ENCODE peak calls at places on chromosome 6, in nine cellular contexts. One of them, this sample, is unnamed.

GRCh38 chr6:25998379-25998778 is 35.8 kb downstream of the TRIM38 start:
- DNase-seq in brain microvascular endothelial cell: no peak
- DNase-seq in IMR-90: no peak
- DNase-seq in fibroblast of the aortic adventitia: no peak
- DNase-seq in colonic mucosa: no peak
- DNase-seq in left ventricle myocardium inferior: no peak
- DNase-seq in breast epithelium: no peak
- DNase-seq in mucosa of descending colon: no peak
- DNase-seq in heart left ventricle: no peak
- DNase-seq in this sample: no peak

GRCh38 chr6:87200469-87201174 is 45.3 kb downstream of the ZNF292 start:
- DNase-seq in brain microvascular endothelial cell: peak; percentile 25
- DNase-seq in IMR-90: peak; percentile 41
- DNase-seq in fibroblast of the aortic adventitia: peak; percentile 21
- DNase-seq in colonic mucosa: no peak
- DNase-seq in left ventricle myocardium inferior: no peak
- DNase-seq in breast epithelium: no peak
- DNase-seq in mucosa of descending colon: no peak
- DNase-seq in heart left ventricle: no peak
- DNase-seq in this sample: no peak

GRCh38 chr6:103872683-103873082 is 987.0 kb downstream of the HACE1 start:
- DNase-seq in brain microvascular endothelial cell: no peak
- DNase-seq in IMR-90: no peak
- DNase-seq in fibroblast of the aortic adventitia: no peak
- DNase-seq in colonic mucosa: no peak
- DNase-seq in left ventricle myocardium inferior: no peak
- DNase-seq in breast epithelium: no peak
- DNase-seq in mucosa of descending colon: no peak
- DNase-seq in heart left ventricle: no peak
- DNase-seq in this sample: no peak

GRCh38 chr6:154689654-154690053 is 43.6 kb upstream of the SCAF8 start:
- DNase-seq in brain microvascular endothelial cell: no peak
- DNase-seq in IMR-90: no peak
- DNase-seq in fibroblast of the aortic adventitia: no peak
- DNase-seq in colonic mucosa: no peak
- DNase-seq in left ventricle myocardium inferior: no peak
- DNase-seq in breast epithelium: no peak
- DNase-seq in mucosa of descending colon: no peak
- DNase-seq in heart left ventricle: no peak
- DNase-seq in this sample: no peak

GRCh38 chr6:64064919-64065318 is 429.3 kb downstream of the PHF3 start:
- DNase-seq in brain microvascular endothelial cell: no peak
- DNase-seq in IMR-90: no peak
- DNase-seq in fibroblast of the aortic adventitia: no peak
- DNase-seq in colonic mucosa: no peak
- DNase-seq in left ventricle myocardium inferior: no peak
- DNase-seq in breast epithelium: no peak
- DNase-seq in mucosa of descending colon: no peak
- DNase-seq in heart left ventricle: no peak
- DNase-seq in this sample: no peak

GRCh38 chr6:73873081-73873480 is 177.1 kb downstream of the CD109 start:
- DNase-seq in brain microvascular endothelial cell: no peak
- DNase-seq in IMR-90: peak; percentile 75
- DNase-seq in fibroblast of the aortic adventitia: no peak
- DNase-seq in colonic mucosa: no peak
- DNase-seq in left ventricle myocardium inferior: no peak
- DNase-seq in breast epithelium: no peak
- DNase-seq in mucosa of descending colon: no peak
- DNase-seq in heart left ventricle: no peak
- DNase-seq in this sample: no peak

GRCh38 chr6:110881929-110882629 is 7.5 kb downstream of the AMD1 start:
- DNase-seq in brain microvascular endothelial cell: no peak
- DNase-seq in IMR-90: peak; percentile 44
- DNase-seq in fibroblast of the aortic adventitia: peak; percentile 20
- DNase-seq in colonic mucosa: no peak
- DNase-seq in left ventricle myocardium inferior: no peak
- DNase-seq in breast epithelium: no peak
- DNase-seq in mucosa of descending colon: no peak
- DNase-seq in heart left ventricle: no peak
- DNase-seq in this sample: no peak

GRCh38 chr6:17360564-17360963 is 32.8 kb upstream of the CAP2 start:
- DNase-seq in brain microvascular endothelial cell: no peak
- DNase-seq in IMR-90: no peak
- DNase-seq in fibroblast of the aortic adventitia: no peak
- DNase-seq in colonic mucosa: no peak
- DNase-seq in left ventricle myocardium inferior: no peak
- DNase-seq in breast epithelium: no peak
- DNase-seq in mucosa of descending colon: no peak
- DNase-seq in heart left ventricle: no peak
- DNase-seq in this sample: no peak

GRCh38 chr6:44061375-44062104 is 65.7 kb downstream of the MRPL14 start:
- DNase-seq in brain microvascular endothelial cell: no peak
- DNase-seq in IMR-90: peak; percentile 84
- DNase-seq in fibroblast of the aortic adventitia: peak; percentile 66
- DNase-seq in colonic mucosa: no peak
- DNase-seq in left ventricle myocardium inferior: no peak
- DNase-seq in breast epithelium: no peak
- DNase-seq in mucosa of descending colon: no peak
- DNase-seq in heart left ventricle: no peak
- DNase-seq in this sample: no peak

GRCh38 chr6:36977470-36977941 is 8.5 kb downstream of the MTCH1 start:
- DNase-seq in brain microvascular endothelial cell: no peak
- DNase-seq in IMR-90: no peak
- DNase-seq in fibroblast of the aortic adventitia: no peak
- DNase-seq in colonic mucosa: no peak
- DNase-seq in left ventricle myocardium inferior: no peak
- DNase-seq in breast epithelium: no peak
- DNase-seq in mucosa of descending colon: no peak
- DNase-seq in heart left ventricle: no peak
- DNase-seq in this sample: no peak

GRCh38 chr6:145929037-145929633 is 35.0 kb downstream of the SHPRH start:
- DNase-seq in brain microvascular endothelial cell: peak; percentile 34
- DNase-seq in IMR-90: peak; percentile 60
- DNase-seq in fibroblast of the aortic adventitia: peak; percentile 78
- DNase-seq in colonic mucosa: peak; percentile 21
- DNase-seq in left ventricle myocardium inferior: no peak
- DNase-seq in breast epithelium: no peak
- DNase-seq in mucosa of descending colon: peak; percentile 29
- DNase-seq in heart left ventricle: no peak
- DNase-seq in this sample: peak; percentile 4

GRCh38 chr6:104402572-104402971 is 457.1 kb downstream of the HACE1 start:
- DNase-seq in brain microvascular endothelial cell: no peak
- DNase-seq in IMR-90: no peak
- DNase-seq in fibroblast of the aortic adventitia: no peak
- DNase-seq in colonic mucosa: no peak
- DNase-seq in left ventricle myocardium inferior: no peak
- DNase-seq in breast epithelium: no peak
- DNase-seq in mucosa of descending colon: no peak
- DNase-seq in heart left ventricle: no peak
- DNase-seq in this sample: no peak

GRCh38 chr6:82570083-82570482 is 206.5 kb downstream of the TPBG start:
- DNase-seq in brain microvascular endothelial cell: no peak
- DNase-seq in IMR-90: no peak
- DNase-seq in fibroblast of the aortic adventitia: peak; percentile 11
- DNase-seq in colonic mucosa: no peak
- DNase-seq in left ventricle myocardium inferior: no peak
- DNase-seq in breast epithelium: no peak
- DNase-seq in mucosa of descending colon: no peak
- DNase-seq in heart left ventricle: no peak
- DNase-seq in this sample: no peak

GRCh38 chr6:134238960-134239795 is 78.7 kb downstream of the SGK1 start:
- DNase-seq in brain microvascular endothelial cell: no peak
- DNase-seq in IMR-90: no peak
- DNase-seq in fibroblast of the aortic adventitia: no peak
- DNase-seq in colonic mucosa: no peak
- DNase-seq in left ventricle myocardium inferior: no peak
- DNase-seq in breast epithelium: no peak
- DNase-seq in mucosa of descending colon: no peak
- DNase-seq in heart left ventricle: peak; percentile 35
- DNase-seq in this sample: no peak

GRCh38 chr6:63923139-63923739 is 287.6 kb downstream of the PHF3 start:
- DNase-seq in brain microvascular endothelial cell: no peak
- DNase-seq in IMR-90: peak; percentile 51
- DNase-seq in fibroblast of the aortic adventitia: peak; percentile 61
- DNase-seq in colonic mucosa: no peak
- DNase-seq in left ventricle myocardium inferior: no peak
- DNase-seq in breast epithelium: no peak
- DNase-seq in mucosa of descending colon: no peak
- DNase-seq in heart left ventricle: no peak
- DNase-seq in this sample: no peak

GRCh38 chr6:31821301-31822037 is 6.1 kb upstream of the HSPA1B start:
- DNase-seq in brain microvascular endothelial cell: no peak
- DNase-seq in IMR-90: peak; percentile 30
- DNase-seq in fibroblast of the aortic adventitia: no peak
- DNase-seq in colonic mucosa: peak; percentile 96
- DNase-seq in left ventricle myocardium inferior: peak; percentile 81
- DNase-seq in breast epithelium: no peak
- DNase-seq in mucosa of descending colon: peak; percentile 95
- DNase-seq in heart left ventricle: peak; percentile 73
- DNase-seq in this sample: no peak
- H3K4me3 ChIP-seq in brain microvascular endothelial cell: peak overlapping the region; percentile 64
- H3K4me3 ChIP-seq in IMR-90: peak overlapping the region; percentile 48
- H3K4me3 ChIP-seq in fibroblast of the aortic adventitia: peak overlapping the region; percentile 68
- H3K4me3 ChIP-seq in colonic mucosa: peak overlapping the region; percentile 41
- H3K4me3 ChIP-seq in left ventricle myocardium inferior: peak overlapping the region; percentile 71
- H3K4me3 ChIP-seq in breast epithelium: peak overlapping the region; percentile 77
- H3K4me3 ChIP-seq in mucosa of descending colon: peak overlapping the region; percentile 17
- H3K4me3 ChIP-seq in heart left ventricle: peak overlapping the region; percentile 39
- H3K4me3 ChIP-seq in this sample: peak overlapping the region; percentile 70

DNA sequence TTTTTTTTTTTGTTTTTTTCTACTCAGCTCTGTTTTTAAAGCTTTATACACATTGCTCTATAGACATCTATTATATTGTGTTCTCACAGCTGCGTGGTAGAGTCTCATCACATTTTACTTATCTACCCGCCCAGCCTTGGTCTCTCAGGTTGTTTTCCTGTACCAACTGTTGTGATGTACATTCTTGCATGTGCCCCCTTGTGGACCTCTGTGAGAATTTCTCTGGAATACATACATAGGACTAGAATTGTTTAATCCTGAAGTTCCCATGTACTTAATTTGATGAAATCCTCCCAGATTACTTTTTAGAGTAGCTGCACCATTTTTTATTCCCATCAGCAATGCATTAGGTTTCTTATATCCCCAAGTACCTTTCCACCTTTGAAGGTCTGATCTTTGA is 40.4 kb upstream of the TINAG start:
- DNase-seq in brain microvascular endothelial cell: peak; percentile 72
- DNase-seq in IMR-90: peak; percentile 60
- DNase-seq in fibroblast of the aortic adventitia: peak; percentile 64
- DNase-seq in colonic mucosa: peak; percentile 46
- DNase-seq in left ventricle myocardium inferior: no peak
- DNase-seq in breast epithelium: no peak
- DNase-seq in mucosa of descending colon: peak; percentile 79
- DNase-seq in heart left ventricle: no peak
- DNase-seq in this sample: no peak
- TF ChIP-seq CTCF in brain microvascular endothelial cell: peak; percentile 69
- TF ChIP-seq CTCF in IMR-90: peak; percentile 54
- TF ChIP-seq CTCF in fibroblast of the aortic adventitia: peak; percentile 53
- TF ChIP-seq CTCF in colonic mucosa: peak; percentile 35
- TF ChIP-seq CTCF in left ventricle myocardium inferior: peak; percentile 49
- TF ChIP-seq CTCF in breast epithelium: no peak
- TF ChIP-seq CTCF in mucosa of descending colon: no peak
- TF ChIP-seq CTCF in heart left ventricle: no peak
- TF ChIP-seq CTCF in this sample: peak; percentile 70

GRCh38 chr6:169895926-169896761 is 144.7 kb downstream of the ERMARD start:
- DNase-seq in brain microvascular endothelial cell: no peak
- DNase-seq in IMR-90: no peak
- DNase-seq in fibroblast of the aortic adventitia: no peak
- DNase-seq in colonic mucosa: peak; percentile 5
- DNase-seq in left ventricle myocardium inferior: no peak
- DNase-seq in breast epithelium: no peak
- DNase-seq in mucosa of descending colon: no peak
- DNase-seq in heart left ventricle: no peak
- DNase-seq in this sample: no peak

GRCh38 chr6:169897601-169898358 is 146.4 kb downstream of the ERMARD start:
- DNase-seq in brain microvascular endothelial cell: no peak
- DNase-seq in IMR-90: no peak
- DNase-seq in fibroblast of the aortic adventitia: no peak
- DNase-seq in colonic mucosa: peak; percentile 1
- DNase-seq in left ventricle myocardium inferior: no peak
- DNase-seq in breast epithelium: no peak
- DNase-seq in mucosa of descending colon: no peak
- DNase-seq in heart left ventricle: no peak
- DNase-seq in this sample: no peak

GRCh38 chr6:169899481-169900145 is 148.2 kb downstream of the ERMARD start:
- DNase-seq in brain microvascular endothelial cell: no peak
- DNase-seq in IMR-90: no peak
- DNase-seq in fibroblast of the aortic adventitia: no peak
- DNase-seq in colonic mucosa: no peak
- DNase-seq in left ventricle myocardium inferior: no peak
- DNase-seq in breast epithelium: no peak
- DNase-seq in mucosa of descending colon: no peak
- DNase-seq in heart left ventricle: no peak
- DNase-seq in this sample: no peak

GRCh38 chr6:169896826-169897456 is 145.5 kb downstream of the ERMARD start:
- DNase-seq in brain microvascular endothelial cell: no peak
- DNase-seq in IMR-90: no peak
- DNase-seq in fibroblast of the aortic adventitia: no peak
- DNase-seq in colonic mucosa: peak; percentile 11
- DNase-seq in left ventricle myocardium inferior: no peak
- DNase-seq in breast epithelium: no peak
- DNase-seq in mucosa of descending colon: no peak
- DNase-seq in heart left ventricle: no peak
- DNase-seq in this sample: no peak

DNA sequence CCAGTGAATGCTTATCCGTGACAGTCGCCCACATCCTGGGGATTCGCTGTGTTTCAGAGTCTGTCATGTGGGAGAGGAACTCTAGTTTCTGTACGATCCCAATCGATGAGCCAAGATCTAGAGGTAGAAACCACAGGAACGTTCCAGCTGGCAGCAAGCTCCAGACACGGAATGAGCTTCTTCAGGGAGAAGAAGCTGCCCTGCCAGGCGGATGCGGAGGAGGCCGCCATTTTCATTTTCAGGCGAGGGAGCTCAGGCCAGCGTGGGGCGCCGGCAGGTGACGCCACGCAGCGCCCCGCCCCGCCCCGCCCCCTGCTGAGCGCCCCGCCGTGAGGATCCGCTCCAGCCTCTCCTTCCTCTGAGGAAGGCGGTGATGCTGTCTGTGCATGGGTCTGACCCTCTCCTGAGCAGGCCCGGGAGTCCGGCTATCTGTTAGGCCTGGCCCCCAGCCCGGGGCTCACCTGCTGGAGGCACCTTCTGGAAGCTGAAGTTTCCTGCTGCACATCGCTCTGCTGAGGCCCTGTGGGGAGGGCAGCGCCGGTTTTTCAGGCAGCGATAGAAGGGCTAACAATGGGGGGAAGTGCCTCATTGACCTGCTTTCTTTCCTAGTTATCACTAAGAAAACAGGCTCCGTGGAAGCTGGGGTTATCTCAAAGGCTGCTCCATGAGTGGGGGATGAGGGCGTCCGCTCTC is 147.5 kb downstream of the ERMARD start:
- DNase-seq in brain microvascular endothelial cell: no peak
- DNase-seq in IMR-90: no peak
- DNase-seq in fibroblast of the aortic adventitia: no peak
- DNase-seq in colonic mucosa: no peak
- DNase-seq in left ventricle myocardium inferior: no peak
- DNase-seq in breast epithelium: no peak
- DNase-seq in mucosa of descending colon: no peak
- DNase-seq in heart left ventricle: peak; percentile 30
- DNase-seq in this sample: no peak
- H3K4me3 ChIP-seq in brain microvascular endothelial cell: no peak overlapping the region
- H3K4me3 ChIP-seq in IMR-90: no peak overlapping the region
- H3K4me3 ChIP-seq in fibroblast of the aortic adventitia: no peak overlapping the region
- H3K4me3 ChIP-seq in colonic mucosa: no peak overlapping the region
- H3K4me3 ChIP-seq in left ventricle myocardium inferior: peak overlapping the region; percentile 36
- H3K4me3 ChIP-seq in breast epithelium: no peak overlapping the region
- H3K4me3 ChIP-seq in mucosa of descending colon: no peak overlapping the region
- H3K4me3 ChIP-seq in heart left ventricle: no peak overlapping the region
- H3K4me3 ChIP-seq in this sample: no peak overlapping the region

GRCh38 chr6:1524040-1524480 is 85.7 kb upstream of the FOXC1 start:
- DNase-seq in brain microvascular endothelial cell: peak; percentile 32
- DNase-seq in IMR-90: peak; percentile 33
- DNase-seq in fibroblast of the aortic adventitia: peak; percentile 38
- DNase-seq in colonic mucosa: peak; percentile 80
- DNase-seq in left ventricle myocardium inferior: peak; percentile 77
- DNase-seq in breast epithelium: peak; percentile 73
- DNase-seq in mucosa of descending colon: peak; percentile 74
- DNase-seq in heart left ventricle: peak; percentile 57
- DNase-seq in this sample: no peak
- TF ChIP-seq CTCF in brain microvascular endothelial cell: peak; percentile 58
- TF ChIP-seq CTCF in IMR-90: peak; percentile 59
- TF ChIP-seq CTCF in fibroblast of the aortic adventitia: peak; percentile 43
- TF ChIP-seq CTCF in colonic mucosa: peak; percentile 77
- TF ChIP-seq CTCF in left ventricle myocardium inferior: peak; percentile 72
- TF ChIP-seq CTCF in breast epithelium: no peak
- TF ChIP-seq CTCF in mucosa of descending colon: peak; percentile 89
- TF ChIP-seq CTCF in heart left ventricle: peak; percentile 58
- TF ChIP-seq CTCF in this sample: peak; percentile 68

This sample was measured in retinal pigment epithelial cell.